ENCODE peak calls at places on chromosome 14, in five cellular contexts. E is GM06990; Y is GM23338; Q is stimulated activated CD4-positive, alpha-beta T cell treated with anti-CD3 and anti-CD28 coated beads, Interleukin-15, amount 100 ng/mL, for 24 hours; S is HFFc6. H is an unnamed sample.

GRCh38 chr14:28754209-28754985 is 12.2 kb upstream of the FOXG1 start:
- DNase-seq in E (no peak), Y (peak), Q (no peak), S (peak), H (peak)

GRCh38 chr14:75715926-75716780 is 55.1 kb downstream of the TTLL5 start:
- DNase-seq in E (no peak), Y (peak), Q (no peak), S (peak), H (peak)

GRCh38 chr14:99430491-99430890 is 50.2 kb downstream of the SETD3 start:
- DNase-seq in E (no peak), Y (peak), Q (peak), S (no peak), H (peak)

GRCh38 chr14:24426912-24427536 is 2.4 kb downstream of the CBLN3 start:
- DNase-seq in E (no peak), Y (peak), Q (peak), S (no peak), H (peak)

GRCh38 chr14:75183225-75183624 is 6.8 kb upstream of the TMED10 start:
- DNase-seq in E (no peak), Y (no peak), Q (no peak), S (no peak), H (no peak)

GRCh38 chr14:23938823-23939222 is 14.7 kb upstream of the DHRS4 start:
- DNase-seq in E (no peak), Y (no peak), Q (no peak), S (no peak), H (no peak)

GRCh38 chr14:100078997-100079561 is 13.9 kb downstream of the EVL start:
- DNase-seq in E (no peak), Y (peak), Q (peak), S (no peak), H (no peak)

GRCh38 chr14:34930591-34931069 is 52.2 kb upstream of the SRP54 start:
- DNase-seq in E (peak), Y (no peak), Q (peak), S (no peak), H (no peak)

GRCh38 chr14:69055125-69055524 is 76.0 kb upstream of the ACTN1 start:
- DNase-seq in E (no peak), Y (no peak), Q (no peak), S (peak), H (no peak)

GRCh38 chr14:68535404-68536024 is 257.4 kb downstream of the ZFP36L1 start:
- DNase-seq in E (no peak), Y (no peak), Q (no peak), S (peak), H (peak)

GRCh38 chr14:89201645-89202044 is 215.4 kb downstream of the FOXN3 start:
- DNase-seq in E (no peak), Y (no peak), Q (no peak), S (no peak), H (no peak)

GRCh38 chr14:54117401-54117800 is 160.8 kb upstream of the BMP4 start:
- DNase-seq in E (no peak), Y (no peak), Q (no peak), S (no peak), H (no peak)

GRCh38 chr14:36647827-36648753 is 13.6 kb upstream of the PAX9 start:
- DNase-seq in E (no peak), Y (peak), Q (no peak), S (no peak), H (peak)

GRCh38 chr14:61360796-61361526 is 39.6 kb downstream of the PRKCH start:
- DNase-seq in E (no peak), Y (no peak), Q (no peak), S (no peak), H (no peak)

GRCh38 chr14:90560529-90560928 is 163.7 kb downstream of the CALM1 start:
- DNase-seq in E (no peak), Y (no peak), Q (no peak), S (no peak), H (no peak)

GRCh38 chr14:104690266-104690711 is 871 bp downstream of the INF2 start:
- DNase-seq in E (no peak), Y (no peak), Q (no peak), S (no peak), H (no peak)

GRCh38 chr14:84988391-84988790 is 541.6 kb upstream of the FLRT2 start:
- DNase-seq in E (no peak), Y (no peak), Q (no peak), S (no peak), H (no peak)